ENCODE peak calls at places on chromosomes 16 and 17, in five cellular contexts. S is HCT116, W is brain microvascular endothelial cell, E is H1, Z is adrenal gland. L is an unnamed sample.

GRCh38 chr17:688100-688989 is 26.3 kb downstream of the VPS53 start:
- DNase-seq in S (no peak), W (peak; percentile 40), E (no peak), Z (no peak), L (no peak)

GRCh38 chr16:28835864-28836760 is 10.0 kb downstream of the TUFM start:
- DNase-seq in S (no peak), W (no peak), E (no peak), Z (no peak), L (no peak)

GRCh38 chr17:2926019-2926650 is 129.9 kb downstream of the RAP1GAP2 start:
- DNase-seq in S (no peak), W (no peak), E (no peak), Z (no peak), L (no peak)

GRCh38 chr17:44941712-44942331 is 5.8 kb downstream of the KIF18B start:
- DNase-seq in S (no peak), W (no peak), E (no peak), Z (no peak), L (no peak)

GRCh38 chr16:4846503-4846900 is 586 bp downstream of the GLYR1 start:
- DNase-seq in S (no peak), W (peak; percentile 64), E (no peak), Z (peak; percentile 70), L (no peak)

GRCh38 chr16:46621006-46621629 is at the start of gene SHCBP1:
- DNase-seq in S (peak; percentile 64), W (peak; percentile 87), E (peak; percentile 58), Z (peak; percentile 73), L (no peak)

GRCh38 chr17:31680126-31680525 is 178.9 kb downstream of the COPRS start:
- DNase-seq in S (no peak), W (no peak), E (no peak), Z (no peak), L (no peak)

GRCh38 chr16:9297437-9298113 is 206.1 kb downstream of the HAPSTR1 start:
- DNase-seq in S (peak; percentile 34), W (no peak), E (peak; percentile 21), Z (peak; percentile 75), L (no peak)

GRCh38 chr17:7932949-7933348 is 943 bp downstream of the CNTROB start:
- DNase-seq in S (no peak), W (peak; percentile 68), E (no peak), Z (no peak), L (no peak)
- TF ChIP-seq CTCF in S (peak; percentile 18), W (peak; percentile 56), E (no peak), Z (no peak), L (peak; percentile 35)

GRCh38 chr16:83810906-83811305 is 3.1 kb downstream of the HSBP1 start:
- DNase-seq in S (no peak), W (peak; percentile 4), E (no peak), Z (no peak), L (no peak)
- H3K4me3 ChIP-seq in S (no peak overlapping the region), W (no peak overlapping the region), E (no peak overlapping the region), Z (no peak overlapping the region), L (no peak overlapping the region)

DNA sequence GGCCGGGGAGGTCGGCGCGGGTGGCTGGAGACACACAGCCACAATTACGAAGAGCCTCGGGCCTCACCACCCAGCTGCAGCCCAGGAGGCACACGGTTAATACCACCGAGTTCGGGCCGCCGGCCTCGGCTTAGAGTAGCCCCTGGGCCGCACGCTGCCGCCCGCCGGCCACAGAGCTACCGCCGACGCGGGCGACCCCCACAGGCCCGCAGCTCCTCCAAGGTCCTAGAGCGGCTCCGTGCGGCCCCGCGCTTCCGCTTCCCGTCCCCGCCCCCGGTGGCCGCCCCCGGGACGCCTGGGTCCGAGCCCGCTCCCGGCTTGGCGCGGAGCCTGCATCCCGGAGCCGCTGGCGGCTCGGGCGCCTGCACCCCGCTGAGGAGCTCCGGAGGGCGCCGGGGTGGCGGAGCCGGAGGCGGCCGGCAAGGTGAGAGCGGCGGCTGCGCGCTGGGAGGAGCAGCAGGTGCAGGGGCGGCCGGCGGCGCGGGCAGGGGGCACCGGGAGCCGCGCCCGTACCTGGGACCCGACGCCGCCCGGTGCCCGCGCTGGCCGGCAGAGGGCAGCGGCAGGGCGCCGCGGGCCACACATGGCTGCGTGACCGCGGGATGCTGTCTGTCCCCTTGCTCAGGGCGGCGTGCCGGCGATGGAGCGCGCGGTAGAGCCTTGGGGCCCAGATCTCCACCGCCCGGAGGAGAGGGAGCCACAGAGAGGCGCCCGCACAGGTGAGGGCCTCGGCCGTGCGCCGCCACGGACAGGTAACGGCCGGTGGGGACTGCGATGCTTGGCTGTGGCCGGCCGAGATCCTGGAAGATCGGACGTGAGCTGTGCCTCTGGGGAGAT is at the start of gene ZNF48:
- DNase-seq in S (peak; percentile 77), W (peak; percentile 74), E (no peak), Z (peak; percentile 88), L (peak; percentile 21)
- TF ChIP-seq CTCF in S (no peak), W (no peak), E (peak; percentile 43), Z (no peak), L (peak; percentile 24)

GRCh38 chr16:54991525-54991924 is 60.9 kb downstream of the IRX5 start:
- DNase-seq in S (no peak), W (no peak), E (no peak), Z (no peak), L (no peak)
- H3K4me3 ChIP-seq in S (no peak overlapping the region), W (no peak overlapping the region), E (no peak overlapping the region), Z (no peak overlapping the region), L (no peak overlapping the region)

DNA sequence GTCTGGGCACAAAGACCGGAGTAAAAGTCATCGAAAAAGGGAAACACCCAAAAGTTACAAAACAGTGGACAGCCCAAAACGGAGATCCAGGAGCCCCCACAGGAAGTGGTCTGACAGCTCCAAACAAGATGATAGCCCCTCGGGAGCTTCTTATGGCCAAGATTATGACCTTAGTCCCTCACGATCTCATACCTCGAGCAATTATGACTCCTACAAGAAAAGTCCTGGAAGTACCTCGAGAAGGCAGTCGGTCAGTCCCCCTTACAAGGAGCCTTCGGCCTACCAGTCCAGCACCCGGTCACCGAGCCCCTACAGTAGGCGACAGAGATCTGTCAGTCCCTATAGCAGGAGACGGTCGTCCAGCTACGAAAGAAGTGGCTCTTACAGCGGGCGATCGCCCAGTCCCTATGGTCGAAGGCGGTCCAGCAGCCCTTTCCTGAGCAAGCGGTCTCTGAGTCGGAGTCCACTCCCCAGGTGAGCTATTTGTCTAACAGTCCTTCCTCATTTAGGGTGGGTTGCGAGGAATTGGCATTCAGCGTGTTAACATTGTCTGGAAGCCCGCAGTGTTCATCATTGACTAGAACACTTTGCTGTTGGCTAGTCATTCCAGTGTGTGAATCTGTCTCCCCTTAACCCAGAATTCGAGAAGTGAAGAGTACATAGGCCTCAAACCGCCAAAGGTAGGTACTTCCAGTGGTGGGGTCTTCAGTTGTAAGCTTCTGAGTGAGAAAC is 1.5 kb downstream of the CDK12 start:
- DNase-seq in S (no peak), W (no peak), E (no peak), Z (peak; percentile 29), L (no peak)
- TF ChIP-seq CTCF in S (no peak), W (no peak), E (no peak), Z (no peak), L (no peak)

DNA sequence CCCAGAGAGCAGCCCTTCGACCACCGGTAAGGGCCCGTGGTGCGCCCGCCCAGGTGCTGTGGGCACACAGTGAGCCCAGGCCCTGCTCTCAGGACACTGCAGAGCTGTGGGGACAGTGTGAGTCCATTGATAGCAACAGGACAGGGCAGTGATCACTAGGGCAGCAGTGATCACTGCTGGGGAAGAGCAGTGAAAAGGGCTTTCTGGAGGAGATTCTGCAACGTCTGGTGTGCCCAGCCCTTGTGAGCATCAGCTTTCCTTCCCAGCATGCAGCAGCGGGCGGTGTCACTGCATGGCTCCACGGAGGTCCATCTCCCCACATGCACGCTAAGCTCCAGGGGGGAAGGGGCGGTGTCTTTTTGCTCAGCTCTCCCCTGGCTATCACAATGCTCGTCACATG is 32.1 kb downstream of the MAP1LC3B start:
- DNase-seq in S (no peak), W (no peak), E (no peak), Z (no peak), L (no peak)
- H3K4me3 ChIP-seq in S (no peak overlapping the region), W (no peak overlapping the region), E (no peak overlapping the region), Z (no peak overlapping the region), L (no peak overlapping the region)

DNA sequence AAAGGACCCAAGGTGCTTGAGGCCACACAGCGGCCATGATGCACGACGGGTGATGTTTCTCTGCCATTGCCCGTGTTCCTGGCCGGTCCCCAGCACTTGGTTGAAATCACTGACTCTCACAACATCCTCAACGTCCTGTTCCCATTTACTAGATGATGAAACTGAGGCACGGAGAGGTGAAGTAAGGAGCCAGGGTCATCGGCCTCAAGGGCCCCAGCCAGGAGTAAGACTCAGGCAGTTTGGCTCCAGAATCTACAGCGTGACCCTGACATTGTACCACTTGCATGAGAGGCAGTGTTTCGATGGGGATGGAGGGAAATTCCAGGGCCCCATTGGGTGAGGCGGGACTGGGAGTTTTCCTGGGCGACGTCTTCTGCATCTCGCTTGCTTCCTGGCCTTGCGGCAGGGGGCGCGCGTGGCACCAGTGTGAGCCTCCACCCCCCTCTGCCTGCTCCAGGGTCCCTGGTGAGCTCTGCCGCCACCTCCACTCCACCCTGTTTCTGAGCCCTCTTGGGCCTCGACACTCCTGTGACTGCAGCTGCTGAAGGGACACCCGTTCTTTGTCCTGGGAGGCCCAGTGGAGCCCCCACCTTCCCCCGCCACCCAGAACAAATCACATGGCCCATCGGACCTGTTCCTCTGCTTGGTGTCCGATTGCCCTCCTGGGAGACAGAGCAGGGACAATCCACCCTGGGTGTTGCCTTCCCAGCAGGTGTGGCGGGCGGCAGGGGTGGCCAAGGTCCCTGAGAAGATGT is 133.0 kb upstream of the GSE1 start:
- DNase-seq in S (no peak), W (no peak), E (no peak), Z (no peak), L (no peak)
- TF ChIP-seq CTCF in S (no peak), W (peak; percentile 67), E (peak; percentile 37), Z (no peak), L (peak; percentile 38)

GRCh38 chr16:14360326-14361037 is 269.6 kb downstream of the PARN start:
- DNase-seq in S (no peak), W (no peak), E (no peak), Z (no peak), L (no peak)

GRCh38 chr16:14365200-14365851 is 264.7 kb downstream of the PARN start:
- DNase-seq in S (no peak), W (no peak), E (no peak), Z (no peak), L (no peak)

GRCh38 chr16:14364112-14364385 is 266.0 kb downstream of the PARN start:
- DNase-seq in S (no peak), W (no peak), E (no peak), Z (no peak), L (no peak)

GRCh38 chr16:14364386-14365199 is 265.5 kb downstream of the PARN start:
- DNase-seq in S (peak; percentile 46), W (peak; percentile 83), E (no peak), Z (no peak), L (peak; percentile 72)

DNA sequence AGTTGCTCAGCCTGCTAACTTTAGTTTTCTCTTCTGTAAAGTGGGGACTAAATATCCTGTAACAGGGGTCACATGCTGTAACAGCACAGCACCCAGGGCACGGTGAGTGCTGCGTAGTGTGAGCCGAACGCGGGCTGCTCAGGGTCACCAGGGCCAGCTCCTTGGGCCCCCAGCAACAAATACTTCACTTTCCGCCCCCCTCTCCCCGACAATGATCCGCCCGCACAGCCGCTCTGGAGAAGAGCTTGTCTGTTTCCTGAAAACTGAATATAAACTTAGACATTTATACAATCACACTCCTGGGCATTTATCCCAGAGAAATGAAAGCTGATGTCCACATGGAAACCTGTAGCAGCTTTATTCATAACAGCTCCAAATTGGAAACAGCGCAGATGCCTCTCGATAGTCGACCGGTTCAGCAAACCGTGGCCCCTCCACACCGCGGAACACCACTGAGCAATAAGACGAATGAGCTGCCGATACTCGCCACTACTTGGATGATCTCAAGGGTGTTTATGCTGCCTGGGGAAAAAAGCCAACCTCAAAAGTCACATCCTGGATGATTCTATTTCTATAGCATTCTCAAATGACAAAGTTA is 267.2 kb downstream of the PARN start:
- DNase-seq in S (no peak), W (peak; percentile 21), E (no peak), Z (no peak), L (no peak)
- H3K4me3 ChIP-seq in S (no peak overlapping the region), W (no peak overlapping the region), E (no peak overlapping the region), Z (no peak overlapping the region), L (peak overlapping the region; percentile 32)

L was measured in AG04449.